ENCODE peak calls at places on chromosomes 12 and 14, in four cellular contexts. Q is PC-3, I is posterior cingulate gyrus, A is RWPE1. R is an unnamed sample.

GRCh38 chr14:104246401-104247335 is 108.3 kb downstream of the KIF26A start:
- DNase-seq in Q (peak), I (no peak), A (no peak), R (no peak)

GRCh38 chr14:104567957-104568225 is 11.7 kb upstream of the C14orf180 start:
- DNase-seq in Q (no peak), I (no peak), A (no peak), R (no peak)

GRCh38 chr14:41457393-41457792 is 149.3 kb upstream of the LRFN5 start:
- DNase-seq in Q (peak), I (no peak), A (no peak), R (no peak)

GRCh38 chr12:62930546-62931425 is 4.2 kb downstream of the PPM1H start:
- DNase-seq in Q (peak), I (no peak), A (no peak), R (no peak)

GRCh38 chr12:2794261-2794735 is 472 bp upstream of the FKBP4 start:
- DNase-seq in Q (no peak), I (peak), A (peak), R (no peak)

GRCh38 chr12:18580286-18580685 is 157.5 kb downstream of the PLCZ1 start:
- DNase-seq in Q (no peak), I (no peak), A (no peak), R (no peak)

GRCh38 chr12:55908726-55909512 is 18.8 kb downstream of the PYM1 start:
- DNase-seq in Q (peak), I (no peak), A (no peak), R (no peak)

GRCh38 chr12:14577344-14577743 is 9.7 kb upstream of the PLBD1 start:
- DNase-seq in Q (no peak), I (no peak), A (no peak), R (no peak)

GRCh38 chr12:31321565-31322228 is 4.3 kb downstream of the SINHCAF start:
- DNase-seq in Q (peak), I (no peak), A (no peak), R (no peak)

GRCh38 chr12:84911331-84912190 is 1.0 kb downstream of the SLC6A15 start:
- DNase-seq in Q (peak), I (peak), A (peak), R (no peak)

GRCh38 chr12:50961708-50962107 is 9.4 kb downstream of the HIGD1C start:
- DNase-seq in Q (peak), I (no peak), A (no peak), R (no peak)

GRCh38 chr12:48995061-48995879 is 3.9 kb downstream of the DDN start:
- DNase-seq in Q (peak), I (peak), A (peak), R (no peak)

GRCh38 chr14:68283378-68284123 is 464.0 kb downstream of the RAD51B start:
- DNase-seq in Q (no peak), I (no peak), A (no peak), R (no peak)

GRCh38 chr14:67187210-67187609 is 2.0 kb upstream of the GARIN2 start:
- DNase-seq in Q (peak), I (no peak), A (peak), R (peak)

GRCh38 chr12:49869816-49870500 is 27.1 kb upstream of the BCDIN3D start:
- DNase-seq in Q (no peak), I (peak), A (no peak), R (no peak)

GRCh38 chr12:130806574-130806973 is 32.5 kb downstream of the STX2 start:
- DNase-seq in Q (peak), I (no peak), A (peak), R (no peak)

GRCh38 chr12:131116437-131117117 is 162.9 kb downstream of the ADGRD1 start:
- DNase-seq in Q (peak), I (peak), A (no peak), R (no peak)

GRCh38 chr14:22378181-22378580 is 210.8 kb downstream of the DAD1 start:
- DNase-seq in Q (no peak), I (no peak), A (no peak), R (no peak)

GRCh38 chr14:68333265-68333664 is 459.6 kb downstream of the ZFP36L1 start:
- DNase-seq in Q (no peak), I (no peak), A (no peak), R (no peak)

GRCh38 chr12:7190268-7191055 is 976 bp downstream of the PEX5 start:
- DNase-seq in Q (no peak), I (peak), A (peak), R (no peak)

GRCh38 chr14:39967885-39968284 is 535.7 kb upstream of the FBXO33 start:
- DNase-seq in Q (no peak), I (no peak), A (no peak), R (no peak)

GRCh38 chr12:109377139-109377685 is 29.5 kb downstream of the MYO1H start:
- DNase-seq in Q (no peak), I (no peak), A (no peak), R (no peak)

GRCh38 chr14:22174412-22174811 is 414.6 kb downstream of the DAD1 start:
- DNase-seq in Q (no peak), I (no peak), A (no peak), R (no peak)

GRCh38 chr12:109744991-109745942 is 31.6 kb downstream of the FAM222A start:
- DNase-seq in Q (no peak), I (peak), A (no peak), R (no peak)

GRCh38 chr14:92982941-92983340 is 60.0 kb downstream of the CHGA start:
- DNase-seq in Q (peak), I (peak), A (no peak), R (no peak)

GRCh38 chr14:75123991-75124390 is 2.9 kb downstream of the NEK9 start:
- DNase-seq in Q (peak), I (no peak), A (peak), R (peak)

GRCh38 chr14:101062065-101062450 is 158.5 kb upstream of the RTL1 start:
- DNase-seq in Q (no peak), I (no peak), A (no peak), R (no peak)

GRCh38 chr14:33611405-33612183 is 339.3 kb downstream of the EGLN3 start:
- DNase-seq in Q (peak), I (no peak), A (peak), R (no peak)

GRCh38 chr12:84730561-84731162 is 181.9 kb downstream of the SLC6A15 start:
- DNase-seq in Q (no peak), I (no peak), A (no peak), R (no peak)

GRCh38 chr12:121801601-121802484 is 2.0 kb upstream of the SETD1B start:
- DNase-seq in Q (peak), I (no peak), A (no peak), R (no peak)

GRCh38 chr14:61454545-61454944 is 133.2 kb downstream of the PRKCH start:
- DNase-seq in Q (no peak), I (no peak), A (no peak), R (no peak)

GRCh38 chr14:99320105-99320572 is 48.1 kb upstream of the BCL11B start:
- DNase-seq in Q (peak), I (no peak), A (peak), R (no peak)

GRCh38 chr12:991350-992278 is 591 bp downstream of the ERC1 start:
- DNase-seq in Q (peak), I (no peak), A (peak), R (no peak)

GRCh38 chr14:95370076-95370475 is 50.4 kb upstream of the CLMN start:
- DNase-seq in Q (no peak), I (no peak), A (no peak), R (no peak)

GRCh38 chr12:88559199-88559598 is 21.1 kb downstream of the KITLG start:
- DNase-seq in Q (no peak), I (no peak), A (no peak), R (no peak)

GRCh38 chr12:49331360-49332222 is 5.4 kb downstream of the C1QL4 start:
- DNase-seq in Q (peak), I (peak), A (peak), R (no peak)

GRCh38 chr12:12608557-12608957 is 3.1 kb upstream of the CREBL2 start:
- DNase-seq in Q (peak), I (no peak), A (peak), R (no peak)